ENCODE peak calls at places on chromosomes 13 and 19, in four cellular contexts. G is CD8-positive, alpha-beta memory T cell; P is SW480; H is germinal center. B is an unnamed sample.

GRCh38 chr13:98804336-98804855 is 51.9 kb upstream of the SLC15A1 start:
- DNase-seq in H (no peak), G (no peak), P (no peak), B (no peak)

GRCh38 chr19:40687525-40688016 is 2.9 kb downstream of the NUMBL start:
- DNase-seq in G (peak; percentile 24), H (peak; percentile 68), P (no peak), B (no peak)

GRCh38 chr19:33580026-33580644 is 41.6 kb upstream of the CHST8 start:
- DNase-seq in H (no peak), P (no peak), G (no peak), B (no peak)

GRCh38 chr13:112879283-112879833 is 89.7 kb upstream of the MCF2L start:
- DNase-seq in P (no peak), H (no peak), G (no peak), B (no peak)

GRCh38 chr19:18514800-18515682 is 6.8 kb downstream of the ELL start:
- DNase-seq in G (peak; percentile 29), H (no peak), P (no peak), B (no peak)

GRCh38 chr19:41319500-41320184 is 9.7 kb downstream of the CCDC97 start:
- DNase-seq in P (no peak), H (no peak), G (no peak), B (no peak)

GRCh38 chr19:1590641-1591397 is 1.8 kb downstream of the MBD3 start:
- DNase-seq in H (no peak), P (no peak), G (no peak), B (peak; percentile 59)

GRCh38 chr13:113837554-113838355 is 26.1 kb downstream of the GAS6 start:
- DNase-seq in H (no peak), P (peak; percentile 95), G (no peak), B (no peak)

GRCh38 chr13:76656496-76656895 is 229.7 kb downstream of the KCTD12 start:
- DNase-seq in P (no peak), H (no peak), G (no peak), B (no peak)

GRCh38 chr13:19055611-19056010 is 126.0 kb downstream of the TUBA3C start:
- DNase-seq in G (no peak), P (no peak), H (no peak), B (no peak)

GRCh38 chr19:4524808-4525562 is 6.7 kb upstream of the PLIN4 start:
- DNase-seq in H (peak; percentile 65), P (no peak), G (peak; percentile 50), B (peak; percentile 41)

GRCh38 chr19:14408641-14409120 is 10.5 kb downstream of the DDX39A start:
- DNase-seq in G (no peak), P (no peak), H (no peak), B (no peak)

GRCh38 chr19:43625918-43626579 is 6.6 kb upstream of the ZNF428 start:
- DNase-seq in H (peak; percentile 34), G (no peak), P (peak; percentile 67), B (no peak)

GRCh38 chr19:17026041-17026658 is 460 bp downstream of the CPAMD8 start:
- DNase-seq in G (no peak), P (no peak), H (peak; percentile 59), B (no peak)

GRCh38 chr13:100674363-100674847 is at the start of gene TMTC4:
- DNase-seq in G (no peak), H (no peak), P (no peak), B (no peak)

GRCh38 chr19:13537454-13537853 is 31.2 kb upstream of the CACNA1A start:
- DNase-seq in G (no peak), P (peak; percentile 49), H (no peak), B (no peak)

GRCh38 chr13:27678306-27679040 is 56.8 kb downstream of the POLR1D start:
- DNase-seq in P (peak; percentile 30), H (no peak), G (no peak), B (no peak)

GRCh38 chr13:30047154-30047874 is 196.9 kb upstream of the UBL3 start:
- DNase-seq in G (no peak), H (no peak), P (no peak), B (peak; percentile 61)

GRCh38 chr19:42440357-42441046 is 2.2 kb downstream of the CXCL17 start:
- DNase-seq in P (peak; percentile 66), H (peak; percentile 78), G (peak; percentile 76), B (peak; percentile 71)

GRCh38 chr13:36343766-36344165 is 2.4 kb downstream of the SPART start:
- DNase-seq in H (no peak), P (no peak), G (no peak), B (no peak)

GRCh38 chr19:34487651-34488051 is 6.1 kb downstream of the WTIP start:
- DNase-seq in G (no peak), P (no peak), H (no peak), B (no peak)

GRCh38 chr13:102317593-102317992 is 84.3 kb downstream of the FGF14 start:
- DNase-seq in G (no peak), P (no peak), H (no peak), B (no peak)

GRCh38 chr19:14492756-14493337 is 3.1 kb downstream of the GIPC1 start:
- DNase-seq in H (no peak), G (no peak), P (no peak), B (no peak)

GRCh38 chr13:75318138-75318833 is 163.7 kb downstream of the TBC1D4 start:
- DNase-seq in P (no peak), H (no peak), G (no peak), B (no peak)

GRCh38 chr13:20340759-20341161 is 108.6 kb upstream of the GJB6 start:
- DNase-seq in G (no peak), P (no peak), H (no peak), B (no peak)

GRCh38 chr19:14369399-14370168 is 11.7 kb upstream of the ADGRE5 start:
- DNase-seq in G (peak; percentile 82), H (no peak), P (peak; percentile 62), B (no peak)

GRCh38 chr19:2276429-2276989 is 5.5 kb downstream of the PEAK3 start:
- DNase-seq in P (no peak), G (no peak), H (peak; percentile 5), B (no peak)

GRCh38 chr19:16386619-16387240 is 62.1 kb downstream of the KLF2 start:
- DNase-seq in P (peak; percentile 35), H (peak; percentile 74), G (peak; percentile 44), B (peak; percentile 56)

GRCh38 chr13:46759861-46760260 is 37.1 kb downstream of the ESD start:
- DNase-seq in H (no peak), P (no peak), G (no peak), B (no peak)

GRCh38 chr13:90800082-90800746 is 547.3 kb upstream of the MIR17HG start:
- DNase-seq in G (no peak), P (no peak), H (no peak), B (no peak)

GRCh38 chr13:29046588-29046987 is 226.4 kb downstream of the MTUS2 start:
- DNase-seq in H (no peak), G (no peak), P (no peak), B (no peak)

GRCh38 chr19:47157455-47158321 is 27.1 kb downstream of the SAE1 start:
- DNase-seq in G (no peak), H (peak; percentile 47), P (no peak), B (peak; percentile 55)

GRCh38 chr13:74230984-74231443 is 96.8 kb upstream of the KLF12 start:
- DNase-seq in P (no peak), G (no peak), H (no peak), B (no peak)

GRCh38 chr13:94192576-94192975 is 286.9 kb downstream of the DCT start:
- DNase-seq in G (no peak), H (no peak), P (peak; percentile 11), B (peak; percentile 16)

GRCh38 chr13:108368240-108368898 is 98.9 kb downstream of the TNFSF13B start:
- DNase-seq in G (no peak), P (no peak), H (no peak), B (no peak)

GRCh38 chr19:46571495-46571894 is 29.6 kb upstream of the CALM3 start:
- DNase-seq in H (no peak), G (no peak), P (peak; percentile 76), B (peak; percentile 32)